ENCODE peak calls at places on chromosomes 11 and 22, in ten cellular contexts. V, U, E, H, J, A, M, X, D and I are unnamed samples.

GRCh38 chr11:30710216-30710615 is 124.1 kb upstream of the MPPED2 start:
- DNase-seq in D (no peak), X (no peak), H (no peak), A (no peak), E (no peak), V (no peak), M (no peak), U (no peak), J (no peak), I (no peak)

GRCh38 chr11:44629732-44630345 is 64.4 kb downstream of the CD82 start:
- DNase-seq in D (no peak), X (no peak), H (no peak), U (no peak), V (peak), A (no peak), M (no peak), J (no peak), E (no peak), I (no peak)

GRCh38 chr22:46043816-46044717 is 67.1 kb upstream of the WNT7B start:
- DNase-seq in H (peak), X (peak), V (peak), A (no peak), J (no peak), M (no peak), U (no peak), D (no peak), E (no peak), I (peak)

GRCh38 chr11:122785156-122785605 is 53.1 kb upstream of the CRTAM start:
- DNase-seq in X (no peak), V (no peak), E (no peak), U (no peak), D (no peak), H (no peak), M (no peak), A (no peak), J (no peak), I (peak)

GRCh38 chr11:128643661-128644060 is 50.2 kb upstream of the FLI1 start:
- DNase-seq in E (no peak), M (no peak), X (peak), D (no peak), A (no peak), J (no peak), V (no peak), H (no peak), U (no peak), I (no peak)

GRCh38 chr11:111417766-111418435 is 38.8 kb upstream of the POU2AF1 start:
- DNase-seq in V (peak), M (peak), A (peak), X (no peak), U (no peak), D (peak), J (no peak), E (no peak), H (no peak), I (peak)

GRCh38 chr11:2196970-2197770 is 25.6 kb upstream of the TH start:
- DNase-seq in M (peak), X (peak), H (no peak), D (no peak), J (no peak), U (peak), A (peak), E (peak), V (peak), I (peak)

GRCh38 chr22:26398741-26399153 is 30.3 kb upstream of the ASPHD2 start:
- DNase-seq in V (peak), M (peak), X (peak), H (no peak), J (peak), E (peak), U (no peak), D (peak), A (peak), I (peak)

GRCh38 chr11:114270531-114271270 is 25.5 kb upstream of the NNMT start:
- DNase-seq in A (no peak), U (no peak), M (no peak), D (no peak), H (no peak), V (no peak), E (no peak), J (no peak), X (no peak), I (no peak)

GRCh38 chr11:116774661-116775060 is 1.9 kb upstream of the BUD13 start:
- DNase-seq in A (no peak), V (no peak), U (no peak), E (no peak), X (no peak), M (no peak), J (no peak), D (no peak), H (no peak), I (no peak)

GRCh38 chr11:102225689-102226562 is 91.4 kb upstream of the BIRC3 start:
- DNase-seq in A (peak), M (no peak), X (no peak), H (no peak), E (no peak), U (no peak), J (no peak), V (no peak), D (peak), I (peak)